ENCODE peak calls at places on chromosomes 11 and 22, in eight cellular contexts. D, C, Y, R, G, V, B and E are unnamed samples.

GRCh38 chr22:24875862-24876506 is 70.0 kb downstream of the SGSM1 start:
- DNase-seq in D (peak; percentile 46), C (no peak), Y (peak; percentile 90), R (no peak), G (peak; percentile 23), V (peak; percentile 4), B (no peak), E (peak; percentile 30)

GRCh38 chr11:120942701-120943100 is 81.2 kb upstream of the TBCEL start:
- DNase-seq in D (no peak), C (no peak), Y (no peak), R (no peak), G (no peak), V (no peak), B (no peak), E (no peak)

GRCh38 chr22:38034278-38034882 is 22.8 kb upstream of the PICK1 start:
- DNase-seq in D (peak; percentile 93), C (peak; percentile 88), Y (peak; percentile 43), R (peak; percentile 69), G (peak; percentile 95), V (peak; percentile 91), B (peak; percentile 90), E (peak; percentile 95)

GRCh38 chr11:7251836-7252682 is at the start of gene SYT9:
- DNase-seq in D (peak; percentile 14), C (peak; percentile 57), Y (peak; percentile 84), R (peak; percentile 33), G (peak; percentile 29), V (peak; percentile 1), B (peak; percentile 62), E (peak; percentile 24)

GRCh38 chr11:47961383-47961782 is 19.0 kb upstream of the PTPRJ start:
- DNase-seq in D (no peak), C (no peak), Y (peak; percentile 23), R (peak; percentile 26), G (no peak), V (no peak), B (no peak), E (no peak)

GRCh38 chr11:41316726-41317125 is 142.7 kb downstream of the LRRC4C start:
- DNase-seq in D (no peak), C (no peak), Y (no peak), R (no peak), G (no peak), V (no peak), B (no peak), E (peak; percentile 72)

GRCh38 chr11:61293869-61294716 is 1.0 kb downstream of the VWCE start:
- DNase-seq in D (peak; percentile 66), C (no peak), Y (peak; percentile 40), R (no peak), G (peak; percentile 50), V (peak; percentile 42), B (peak; percentile 85), E (peak; percentile 76)

GRCh38 chr22:22593250-22593649 is 34.2 kb upstream of the PRAME start:
- DNase-seq in D (no peak), C (no peak), Y (no peak), R (no peak), G (no peak), V (no peak), B (no peak), E (no peak)

GRCh38 chr22:49948116-49948515 is 12.5 kb upstream of the PIM3 start:
- DNase-seq in D (no peak), C (no peak), Y (no peak), R (no peak), G (no peak), V (no peak), B (no peak), E (no peak)

GRCh38 chr22:29144786-29145160 is 60.9 kb upstream of the EMID1 start:
- DNase-seq in D (no peak), C (no peak), Y (no peak), R (no peak), G (no peak), V (no peak), B (peak; percentile 43), E (no peak)

GRCh38 chr11:117144477-117145392 is 648 bp downstream of the PAFAH1B2 start:
- DNase-seq in D (peak; percentile 76), C (peak; percentile 72), Y (peak; percentile 78), R (peak; percentile 74), G (peak; percentile 78), V (peak; percentile 73), B (peak; percentile 82), E (peak; percentile 85)

GRCh38 chr11:26950260-26950719 is 43.6 kb upstream of the FIBIN start:
- DNase-seq in D (peak; percentile 81), C (no peak), Y (no peak), R (peak; percentile 42), G (peak; percentile 93), V (peak; percentile 88), B (no peak), E (peak; percentile 83)

GRCh38 chr11:110261195-110262140 is 34.9 kb downstream of the RDX start:
- DNase-seq in D (peak; percentile 23), C (no peak), Y (no peak), R (no peak), G (peak; percentile 27), V (peak; percentile 44), B (no peak), E (peak; percentile 51)

GRCh38 chr22:23386245-23386631 is 193.9 kb downstream of the IGLL1 start:
- DNase-seq in D (no peak), C (no peak), Y (no peak), R (no peak), G (peak; percentile 2), V (no peak), B (no peak), E (no peak)

GRCh38 chr11:72378704-72379383 is 55.5 kb downstream of the CLPB start:
- DNase-seq in D (peak; percentile 25), C (no peak), Y (no peak), R (peak; percentile 83), G (peak; percentile 5), V (peak; percentile 58), B (peak; percentile 85), E (peak; percentile 13)

GRCh38 chr11:46099973-46100335 is 21.3 kb downstream of the PHF21A start:
- DNase-seq in D (peak; percentile 35), C (no peak), Y (no peak), R (no peak), G (peak; percentile 46), V (peak; percentile 56), B (no peak), E (peak; percentile 68)
- H3K4me3 ChIP-seq in D (peak overlapping the region; percentile 30), C (no peak overlapping the region), Y (no peak overlapping the region), R (peak overlapping the region; percentile 2), G (no peak overlapping the region), V (peak overlapping the region; percentile 36), B (no peak overlapping the region), E (no peak overlapping the region)

GRCh38 chr11:134861490-134862107 is 449.6 kb upstream of the B3GAT1 start:
- DNase-seq in D (no peak), C (no peak), Y (no peak), R (no peak), G (no peak), V (no peak), B (no peak), E (no peak)
- TF ChIP-seq CTCF in D (no peak), C (peak; percentile 34), Y (no peak), R (no peak), G (no peak), V (no peak), B (no peak), E (peak; percentile 6)

GRCh38 chr11:134587345-134587744 is 175.3 kb upstream of the B3GAT1 start:
- DNase-seq in D (no peak), C (no peak), Y (no peak), R (no peak), G (no peak), V (no peak), B (no peak), E (no peak)
- H3K4me3 ChIP-seq in D (no peak overlapping the region), C (no peak overlapping the region), Y (no peak overlapping the region), R (no peak overlapping the region), G (no peak overlapping the region), V (no peak overlapping the region), B (no peak overlapping the region), E (no peak overlapping the region)

GRCh38 chr11:112280268-112281126 is 19.8 kb upstream of the PLET1 start:
- DNase-seq in D (peak; percentile 89), C (no peak), Y (peak; percentile 90), R (peak; percentile 77), G (peak; percentile 87), V (peak; percentile 87), B (peak; percentile 82), E (peak; percentile 92)
- TF ChIP-seq CTCF in D (peak; percentile 75), C (peak; percentile 82), Y (peak; percentile 73), R (peak; percentile 74), G (peak; percentile 71), V (peak; percentile 80), B (peak; percentile 75), E (peak; percentile 81)

DNA sequence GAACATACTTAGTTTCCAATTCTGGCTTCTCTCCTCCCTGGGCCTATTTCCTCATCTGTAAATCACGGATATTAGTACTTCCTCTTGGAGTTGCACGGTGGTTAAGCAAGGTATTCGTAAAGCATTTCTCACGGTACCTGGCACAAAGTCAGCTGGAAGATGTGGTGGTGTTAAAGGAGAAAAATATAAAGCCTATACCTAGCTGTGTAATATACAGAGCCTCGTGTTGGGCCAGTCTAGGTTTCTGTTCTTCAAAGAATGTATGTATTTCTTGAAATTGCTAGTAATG is 47.2 kb downstream of the DBX1 start:
- DNase-seq in D (no peak), C (no peak), Y (no peak), R (no peak), G (no peak), V (no peak), B (no peak), E (peak; percentile 49)
- H3K4me3 ChIP-seq in D (no peak overlapping the region), C (no peak overlapping the region), Y (no peak overlapping the region), R (no peak overlapping the region), G (no peak overlapping the region), V (no peak overlapping the region), B (no peak overlapping the region), E (no peak overlapping the region)

GRCh38 chr22:42308887-42309468 is 38.5 kb upstream of the TCF20 start:
- DNase-seq in D (no peak), C (no peak), Y (no peak), R (no peak), G (no peak), V (no peak), B (no peak), E (no peak)
- TF ChIP-seq CTCF in D (no peak), C (no peak), Y (no peak), R (no peak), G (no peak), V (no peak), B (no peak), E (no peak)

GRCh38 chr11:10378362-10378761 is 73.5 kb downstream of the ADM start:
- DNase-seq in D (no peak), C (no peak), Y (no peak), R (no peak), G (no peak), V (no peak), B (no peak), E (no peak)
- H3K4me3 ChIP-seq in D (no peak overlapping the region), C (no peak overlapping the region), Y (no peak overlapping the region), R (no peak overlapping the region), G (no peak overlapping the region), V (no peak overlapping the region), B (no peak overlapping the region), E (no peak overlapping the region)

GRCh38 chr11:69643646-69644045 is 2.7 kb downstream of the CCND1 start:
- DNase-seq in D (no peak), C (peak; percentile 27), Y (no peak), R (no peak), G (no peak), V (no peak), B (no peak), E (no peak)
- TF ChIP-seq CTCF in D (no peak), C (peak; percentile 62), Y (peak; percentile 2), R (no peak), G (no peak), V (no peak), B (no peak), E (no peak)

GRCh38 chr11:73645972-73646631 is at the start of gene PLEKHB1:
- DNase-seq in D (peak; percentile 22), C (no peak), Y (no peak), R (no peak), G (no peak), V (no peak), B (no peak), E (no peak)
- H3K4me3 ChIP-seq in D (no peak within 1 kb of the TSS), C (no peak within 1 kb of the TSS), Y (no peak within 1 kb of the TSS), R (peak within 1 kb of the TSS; percentile 34), G (no peak within 1 kb of the TSS), V (no peak within 1 kb of the TSS), B (peak within 1 kb of the TSS; percentile 39), E (no peak within 1 kb of the TSS)